ENCODE peak calls at places on chromosomes 12 and 14, in four cellular contexts. J is cardiac muscle cell; F is CD8-positive, alpha-beta T cell; M is H9. H is an unnamed sample.
A peak's percentile ranks its signal among the peaks of the same experiment; 100 is the strongest.

GRCh38 chr12:18551703-18552102 is 186.1 kb downstream of the PLCZ1 start:
- DNase-seq in F (no peak), J (no peak), M (no peak), H (no peak)

GRCh38 chr14:68384881-68385280 is 408.0 kb downstream of the ZFP36L1 start:
- DNase-seq in F (no peak), J (no peak), M (no peak), H (no peak)

GRCh38 chr12:71385155-71385554 is 54.4 kb upstream of the LGR5 start:
- DNase-seq in F (no peak), M (no peak), J (no peak), H (no peak)

GRCh38 chr12:109696485-109697269 is 16.9 kb upstream of the FAM222A start:
- DNase-seq in J (peak; percentile 15), F (no peak), M (no peak), H (no peak)

GRCh38 chr12:82474798-82475184 is 116.5 kb downstream of the METTL25 start:
- DNase-seq in M (no peak), F (no peak), J (peak; percentile 12), H (no peak)

GRCh38 chr12:10174986-10175614 is 3.2 kb upstream of the OLR1 start:
- DNase-seq in F (no peak), J (no peak), M (no peak), H (no peak)

GRCh38 chr12:102634216-102634615 is 153.9 kb upstream of the IGF1 start:
- DNase-seq in M (no peak), F (no peak), J (peak; percentile 26), H (no peak)

GRCh38 chr12:45583011-45583657 is 146.4 kb upstream of the ARID2 start:
- DNase-seq in J (peak; percentile 91), M (no peak), F (no peak), H (no peak)

GRCh38 chr12:101839324-101840283 is 8.8 kb upstream of the GNPTAB start:
- DNase-seq in J (peak; percentile 78), M (peak; percentile 73), F (peak; percentile 73), H (peak; percentile 32)

GRCh38 chr14:68693926-68694325 is 98.9 kb downstream of the ZFP36L1 start:
- DNase-seq in F (no peak), J (no peak), M (no peak), H (no peak)

GRCh38 chr12:1993341-1993740 is 10.9 kb downstream of the DCP1B start:
- DNase-seq in J (peak; percentile 86), F (no peak), M (no peak), H (no peak)

GRCh38 chr12:1992732-1993131 is 11.5 kb downstream of the DCP1B start:
- DNase-seq in F (no peak), M (no peak), J (peak; percentile 16), H (no peak)

GRCh38 chr12:1994429-1995143 is 9.7 kb downstream of the DCP1B start:
- DNase-seq in F (no peak), J (no peak), M (no peak), H (no peak)

GRCh38 chr12:1995205-1995896 is 8.9 kb downstream of the DCP1B start:
- DNase-seq in J (no peak), F (no peak), M (no peak), H (no peak)

GRCh38 chr12:1993871-1994371 is 10.3 kb downstream of the DCP1B start:
- DNase-seq in J (peak; percentile 64), M (no peak), F (peak; percentile 9), H (peak; percentile 11)
- H3K27ac ChIP-seq in J (no peak overlapping the region), M (no peak overlapping the region), F (peak overlapping the region; percentile 40), H (peak overlapping the region; percentile 2)

DNA sequence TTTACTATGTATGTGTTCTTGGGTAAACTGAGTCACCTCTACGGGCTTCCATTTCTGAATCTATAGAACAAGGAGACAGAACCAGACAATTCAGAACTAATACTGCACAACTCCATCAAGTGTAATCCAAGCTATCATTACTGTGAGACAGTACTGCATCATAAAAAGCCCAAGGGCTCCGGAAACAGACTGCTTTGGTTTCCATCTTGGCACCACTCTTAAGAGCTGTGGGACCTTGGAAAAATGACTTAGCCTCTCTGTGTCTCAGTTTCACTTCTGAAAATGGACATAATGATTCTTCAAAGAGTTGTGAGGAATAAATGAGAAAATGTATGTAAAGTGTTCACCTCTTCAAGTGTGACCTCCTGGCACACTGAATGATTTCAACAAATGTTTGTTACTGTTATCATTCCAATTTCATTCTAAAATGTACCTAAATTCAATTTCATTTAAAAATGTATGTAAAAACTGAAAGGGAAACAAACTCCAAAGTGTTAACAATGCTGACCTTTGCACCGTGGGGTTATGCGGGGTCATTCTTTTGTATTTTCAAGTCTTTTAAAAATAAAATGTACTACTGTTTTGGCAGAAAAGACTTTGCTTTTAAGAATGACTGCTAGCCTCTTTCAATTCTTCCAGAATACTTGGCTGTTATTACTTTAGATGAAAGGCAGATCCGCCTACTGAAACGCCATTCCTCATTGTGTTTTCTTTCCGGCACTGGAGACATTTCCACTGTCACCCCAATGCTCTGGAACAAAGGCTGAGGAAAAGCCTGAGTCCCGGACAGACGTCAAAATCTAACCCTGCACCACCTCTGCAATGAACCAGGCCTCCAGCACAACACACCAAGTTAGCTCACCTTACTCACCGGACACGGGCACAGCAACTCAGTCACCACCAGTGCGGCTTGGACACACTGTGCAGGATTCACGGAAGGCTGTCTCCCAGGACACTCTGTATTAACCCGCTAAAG is 62.8 kb downstream of the TMCC3 start:
- DNase-seq in F (no peak), M (no peak), J (no peak), H (no peak)
- H3K27ac ChIP-seq in F (no peak overlapping the region), M (no peak overlapping the region), J (no peak overlapping the region), H (no peak overlapping the region)

DNA sequence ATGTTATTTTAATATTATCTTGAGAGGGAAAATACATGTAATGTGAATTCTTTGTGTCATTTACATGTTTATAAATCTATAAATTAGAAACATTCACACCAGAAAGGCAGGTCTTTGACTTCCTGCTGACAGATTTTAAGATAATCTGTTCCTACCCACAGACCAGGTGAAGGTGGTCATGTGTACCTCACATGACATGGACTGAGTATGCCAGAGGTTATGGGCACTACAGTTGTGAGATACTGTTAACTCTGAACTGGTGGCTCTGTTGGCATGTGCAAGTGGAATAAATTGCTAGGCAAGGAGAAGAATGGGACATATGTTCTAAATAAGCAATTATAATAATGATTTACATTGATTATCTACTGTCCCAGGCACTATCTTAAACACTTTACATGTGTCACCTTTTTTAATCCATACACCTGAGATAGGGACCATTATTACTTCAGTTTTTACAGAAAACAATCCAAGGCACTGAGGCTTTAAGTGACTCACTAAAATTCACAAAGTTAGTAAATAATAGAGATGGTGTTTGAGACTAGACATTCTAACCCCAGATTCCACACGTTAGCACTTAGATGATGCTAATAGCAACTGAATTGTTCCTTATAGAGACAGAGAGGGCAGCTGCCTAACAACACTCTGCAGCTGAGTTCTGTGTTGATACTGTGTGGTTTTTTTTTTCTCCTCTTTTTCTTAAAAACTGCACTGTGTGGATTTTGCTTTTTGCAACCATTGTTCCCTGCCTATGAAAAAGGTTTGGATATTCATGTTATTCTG is 23.8 kb downstream of the SLC16A7 start:
- DNase-seq in J (no peak), M (no peak), F (no peak), H (no peak)
- H3K27ac ChIP-seq in J (no peak overlapping the region), M (no peak overlapping the region), F (no peak overlapping the region), H (no peak overlapping the region)

DNA sequence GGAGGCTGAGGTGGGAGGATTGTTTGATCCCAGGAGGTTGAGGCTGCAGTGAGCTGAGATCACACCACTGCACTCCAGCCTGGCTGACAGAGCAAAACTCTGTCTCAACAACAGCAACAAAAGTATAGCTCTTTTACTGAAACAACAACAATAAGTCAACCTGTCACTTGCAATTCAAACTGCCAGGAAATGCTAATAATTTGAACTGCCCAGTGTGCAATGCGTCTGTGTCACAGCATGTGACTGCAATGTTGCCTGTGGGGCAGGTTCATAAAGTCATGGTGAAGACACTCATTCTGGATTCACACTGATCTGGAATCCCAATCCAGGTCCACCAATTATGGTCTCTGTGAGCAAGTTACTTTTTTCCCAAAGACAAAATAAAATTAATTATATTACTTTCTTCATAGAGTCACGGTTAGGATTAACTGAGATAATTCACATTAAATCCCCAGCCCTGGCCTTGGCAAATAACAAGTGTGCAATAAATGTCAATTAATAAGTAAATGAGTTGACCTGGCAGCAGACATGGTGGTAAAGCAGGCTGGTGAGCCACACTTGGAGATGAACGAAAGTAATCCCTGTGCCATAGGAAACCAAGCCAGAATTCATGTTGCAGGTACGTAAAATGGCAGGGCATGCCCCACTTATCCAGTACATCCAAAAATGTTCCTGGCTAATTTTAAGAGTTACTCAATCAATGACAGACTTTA is 89.1 kb upstream of the CPSF6 start:
- DNase-seq in M (no peak), F (no peak), J (no peak), H (no peak)
- H3K27ac ChIP-seq in M (no peak overlapping the region), F (no peak overlapping the region), J (no peak overlapping the region), H (no peak overlapping the region)

H was measured in effector memory CD4-positive, alpha-beta T cell.